ENCODE peak calls at places on chromosomes 16 and 17, in five cellular contexts. R is psoas muscle, C is neural crest cell, Z is A549, V is ascending aorta. D is an unnamed sample.

GRCh38 chr17:78995022-78995760 is 14.4 kb downstream of the CANT1 start:
- DNase-seq in R (no peak), V (no peak), C (no peak), Z (no peak), D (no peak)

GRCh38 chr17:80060629-80061028 is 24.2 kb downstream of the CCDC40 start:
- DNase-seq in C (no peak), V (no peak), Z (no peak), R (no peak), D (no peak)

GRCh38 chr17:4789951-4790704 is 1.4 kb downstream of the GLTPD2 start:
- DNase-seq in Z (peak; percentile 99), V (peak; percentile 64), C (peak; percentile 81), R (peak; percentile 93), D (peak; percentile 90)

GRCh38 chr17:21127508-21128077 is 829 bp downstream of the DHRS7B start:
- DNase-seq in V (no peak), C (no peak), Z (no peak), R (no peak), D (no peak)

GRCh38 chr16:69270395-69270794 is 40.8 kb upstream of the VPS4A start:
- DNase-seq in R (no peak), V (no peak), Z (no peak), C (no peak), D (peak; percentile 29)

GRCh38 chr17:4026255-4026654 is 62.0 kb upstream of the ATP2A3 start:
- DNase-seq in V (no peak), Z (no peak), R (no peak), C (no peak), D (no peak)

GRCh38 chr16:46884513-46885293 is 541 bp downstream of the GPT2 start:
- DNase-seq in V (no peak), Z (no peak), R (no peak), C (peak; percentile 16), D (peak; percentile 22)

GRCh38 chr17:36182176-36183000 is 6.0 kb upstream of the TBC1D3B start:
- DNase-seq in C (peak; percentile 53), V (no peak), Z (no peak), R (peak; percentile 62), D (peak; percentile 29)

GRCh38 chr17:62062936-62063335 is 2.1 kb downstream of the MED13 start:
- DNase-seq in Z (no peak), C (no peak), R (no peak), V (no peak), D (no peak)

GRCh38 chr17:39027037-39027436 is 59.8 kb upstream of the FBXO47 start:
- DNase-seq in V (no peak), Z (peak; percentile 40), R (peak; percentile 91), C (no peak), D (peak; percentile 56)

GRCh38 chr17:66661411-66661843 is 173.5 kb upstream of the CACNG5 start:
- DNase-seq in Z (peak; percentile 47), C (no peak), V (no peak), R (peak; percentile 56), D (no peak)

GRCh38 chr17:17198281-17198680 is 7.9 kb downstream of the PLD6 start:
- DNase-seq in V (no peak), R (no peak), C (no peak), Z (no peak), D (no peak)

GRCh38 chr16:85259831-85260165 is 147.5 kb upstream of the CIBAR2 start:
- DNase-seq in C (no peak), Z (no peak), R (no peak), V (no peak), D (no peak)

GRCh38 chr16:75192606-75193264 is 14.2 kb downstream of the CTRB2 start:
- DNase-seq in V (no peak), Z (no peak), C (no peak), R (no peak), D (no peak)

GRCh38 chr17:73394523-73395450 is 83.0 kb upstream of the CDC42EP4 start:
- DNase-seq in R (no peak), V (no peak), C (no peak), Z (no peak), D (no peak)

GRCh38 chr17:18986541-18987229 is 17.9 kb downstream of the FAM83G start:
- DNase-seq in Z (no peak), C (no peak), R (no peak), V (no peak), D (no peak)

GRCh38 chr16:23286131-23286532 is 16.0 kb upstream of the SCNN1B start:
- DNase-seq in V (no peak), Z (no peak), C (no peak), R (no peak), D (no peak)

GRCh38 chr16:1102921-1103648 is 7.0 kb upstream of the C1QTNF8 start:
- DNase-seq in C (peak; percentile 76), R (peak; percentile 84), Z (peak; percentile 62), V (no peak), D (peak; percentile 80)

GRCh38 chr17:51890710-51891109 is 267.8 kb downstream of the CA10 start:
- DNase-seq in R (no peak), Z (no peak), V (no peak), C (no peak), D (no peak)

GRCh38 chr17:2056221-2057129 is 1.6 kb downstream of the HIC1 start:
- DNase-seq in C (no peak), V (no peak), Z (no peak), R (peak; percentile 66), D (peak; percentile 73)

DNA sequence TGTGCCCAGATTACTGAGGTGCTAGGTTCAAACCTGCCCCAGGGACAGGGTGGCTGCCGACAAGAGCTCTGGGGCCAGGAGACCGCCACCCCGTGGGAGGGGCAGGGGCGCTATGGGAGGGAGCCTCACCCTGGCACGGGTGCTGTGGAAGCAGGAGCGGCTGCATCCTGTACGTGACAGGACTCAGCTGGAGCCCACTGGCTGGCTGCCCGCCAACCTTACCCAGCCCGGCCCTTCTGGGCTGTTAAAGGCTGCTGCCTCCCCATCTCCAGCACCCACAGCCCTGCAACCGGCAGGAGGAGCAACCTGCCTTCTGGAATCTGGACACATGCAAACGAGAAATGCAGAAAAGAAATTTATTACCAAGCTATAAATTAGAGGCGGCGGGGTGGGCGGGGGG is 11.2 kb downstream of the PAM16 start:
- DNase-seq in R (no peak), V (no peak), Z (no peak), C (no peak), D (peak; percentile 23)
- TF ChIP-seq CTCF in R (no peak), V (no peak), Z (no peak), C (no peak), D (peak; percentile 26)

GRCh38 chr17:48559609-48560451 is 14.9 kb upstream of the HOXB2 start:
- DNase-seq in V (no peak), R (no peak), Z (no peak), C (no peak), D (no peak)
- TF ChIP-seq CTCF in V (no peak), R (no peak), Z (no peak), C (no peak), D (no peak)

GRCh38 chr17:77435272-77436057 is 294.7 kb downstream of the SEC14L1 start:
- DNase-seq in R (no peak), C (no peak), Z (no peak), V (no peak), D (no peak)
- TF ChIP-seq CTCF in R (no peak), C (no peak), Z (no peak), V (no peak), D (no peak)

DNA sequence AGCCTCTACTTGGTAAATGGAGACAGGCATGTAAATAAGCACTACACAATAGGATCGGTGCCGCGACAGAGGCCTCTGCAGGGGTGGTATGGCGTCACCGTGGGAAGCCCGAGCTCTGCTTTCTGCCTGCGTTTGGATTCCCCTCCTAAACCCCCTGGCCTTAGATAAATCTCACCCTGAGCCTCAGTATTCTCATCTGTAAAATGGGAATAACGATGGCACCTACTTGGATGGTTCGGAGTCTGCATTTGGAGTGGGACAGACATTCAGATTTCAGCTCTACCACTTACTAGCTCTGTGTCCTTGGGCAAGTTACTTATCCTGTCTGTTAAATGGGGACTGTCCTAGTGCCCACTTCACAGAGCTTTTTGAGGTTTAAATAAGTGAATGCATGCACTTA is 42.8 kb upstream of the TNRC6A start:
- DNase-seq in R (no peak), V (no peak), Z (no peak), C (peak; percentile 5), D (no peak)
- TF ChIP-seq CTCF in R (no peak), V (no peak), Z (no peak), C (no peak), D (no peak)

DNA sequence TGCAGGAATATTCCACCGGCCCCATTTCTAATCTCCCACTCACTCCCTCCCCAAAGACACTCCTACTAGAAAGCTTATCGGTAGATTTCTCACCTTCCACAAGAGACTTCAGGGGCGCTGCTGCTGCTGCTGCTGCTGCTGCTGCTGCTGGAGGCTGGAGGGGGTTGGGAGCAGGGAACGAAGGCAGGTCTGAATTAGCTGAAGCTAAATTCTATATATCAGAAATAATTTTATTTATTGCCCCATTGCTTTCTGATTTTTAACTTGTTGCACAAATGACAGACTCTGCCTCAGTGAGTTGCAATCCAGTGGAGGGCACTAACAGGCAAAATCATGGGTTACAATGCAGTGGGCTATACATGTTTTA is 25.8 kb upstream of the HLF start:
- DNase-seq in Z (peak; percentile 49), V (no peak), C (no peak), R (no peak), D (peak; percentile 51)
- TF ChIP-seq CTCF in Z (peak; percentile 27), V (no peak), C (no peak), R (no peak), D (no peak)

DNA sequence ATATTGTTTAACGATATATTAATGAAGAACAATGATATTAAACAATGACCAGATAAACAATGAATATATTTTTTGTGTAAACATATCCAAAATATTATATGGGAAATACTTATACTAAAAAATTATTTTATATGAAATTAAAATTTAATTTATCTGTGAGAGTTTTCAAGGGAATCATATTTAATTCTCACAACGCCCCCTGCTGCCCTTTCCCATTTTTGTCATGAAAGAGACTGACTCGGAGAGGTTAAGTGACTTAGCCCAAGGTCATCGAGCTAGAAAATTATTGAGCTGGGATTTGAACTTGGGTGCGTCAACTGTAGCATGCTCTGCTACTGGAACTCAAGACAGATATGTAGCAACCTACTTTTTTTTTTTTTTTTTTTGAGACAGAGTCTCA is 7.2 kb upstream of the MYCBPAP start:
- DNase-seq in R (no peak), Z (no peak), V (no peak), C (peak; percentile 50), D (peak; percentile 31)
- TF ChIP-seq CTCF in R (peak; percentile 26), Z (peak; percentile 64), V (no peak), C (peak; percentile 62), D (peak; percentile 47)

DNA sequence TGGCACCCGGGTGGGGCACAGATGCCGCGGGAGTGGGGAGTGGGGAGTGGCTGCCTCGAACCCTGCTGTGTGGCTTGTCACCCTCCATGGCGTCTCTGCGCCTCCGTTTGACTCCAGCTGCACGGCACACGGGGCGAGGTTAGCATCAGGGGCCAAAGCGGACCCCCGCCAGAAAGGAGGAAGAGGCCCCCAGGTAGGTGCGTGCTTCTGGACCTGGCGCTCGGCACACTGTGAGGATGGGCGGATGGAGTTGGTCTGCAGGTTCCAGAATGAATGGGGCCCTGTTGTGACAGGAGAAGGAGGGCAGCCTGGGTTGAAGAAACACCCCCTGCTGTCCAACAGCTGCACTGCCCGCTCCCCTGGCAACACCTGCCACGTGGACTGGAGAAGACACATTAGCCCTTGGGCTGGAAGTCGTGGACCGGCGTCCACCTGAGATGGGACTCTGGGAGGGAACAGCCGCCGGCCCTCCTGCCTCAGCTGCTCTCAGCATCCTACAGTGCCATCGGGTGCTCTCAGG is 9.4 kb upstream of the FASN start:
- DNase-seq in V (no peak), C (no peak), R (peak; percentile 56), Z (peak; percentile 62), D (no peak)
- TF ChIP-seq CTCF in V (peak; percentile 11), C (peak; percentile 26), R (peak; percentile 25), Z (peak; percentile 8), D (peak; percentile 23)